ENCODE peak calls at places on chromosomes 4 and X, in nine cellular contexts. C is breast epithelium, E is heart left ventricle, T is bronchial epithelial cell, I is kidney, L is brain microvascular endothelial cell, F is psoas muscle, N is tibial nerve, H is astrocyte. Q is an unnamed sample. For H3K36me3, the result is how much of the 10 kb centered on the place peaks cover.

GRCh38 chrX:50618788-50619558 is 148.3 kb upstream of the DGKK start:
- DNase-seq in C (no peak), E (no peak), T (peak), I (peak), L (no peak), F (no peak), N (no peak), H (no peak), Q (no peak)

GRCh38 chr4:12579172-12579571 is 905.0 kb downstream of the RAB28 start:
- DNase-seq in C (no peak), E (no peak), T (peak), I (no peak), L (no peak), F (no peak), N (no peak), H (no peak), Q (no peak)

GRCh38 chrX:133570549-133570948 is 155.3 kb upstream of the GPC4 start:
- DNase-seq in C (no peak), E (no peak), T (peak), I (no peak), L (no peak), F (no peak), N (no peak), H (peak), Q (no peak)

GRCh38 chr4:26491449-26492170 is 1.3 kb upstream of the CCKAR start:
- DNase-seq in C (no peak), E (no peak), T (no peak), I (no peak), L (no peak), F (no peak), N (no peak), H (no peak), Q (no peak)

GRCh38 chr4:15778742-15779231 is 659 bp downstream of the CD38 start:
- DNase-seq in C (no peak), E (peak), T (no peak), I (no peak), L (peak), F (peak), N (no peak), H (peak), Q (no peak)

GRCh38 chrX:118272237-118272636 is 73.7 kb upstream of the WDR44 start:
- DNase-seq in C (no peak), E (no peak), T (peak), I (no peak), L (no peak), F (no peak), N (no peak), H (peak), Q (no peak)

GRCh38 chr4:183906736-183907651 is 1.9 kb downstream of the STOX2 start:
- DNase-seq in C (no peak), E (peak), T (no peak), I (peak), L (no peak), F (peak), N (no peak), H (no peak), Q (peak)

GRCh38 chr4:89117115-89117514 is 5.8 kb downstream of the TIGD2 start:
- DNase-seq in C (no peak), E (no peak), T (no peak), I (no peak), L (no peak), F (no peak), N (no peak), H (no peak), Q (no peak)

GRCh38 chrX:9785252-9785943 is 831 bp upstream of the SHROOM2 start:
- DNase-seq in C (no peak), E (no peak), T (no peak), I (no peak), L (no peak), F (no peak), N (no peak), H (no peak), Q (no peak)

GRCh38 chrX:153412746-153413720 is 1.8 kb downstream of the ZFP92 start:
- DNase-seq in C (no peak), E (no peak), T (no peak), I (no peak), L (no peak), F (no peak), N (no peak), H (no peak), Q (no peak)

GRCh38 chr4:3338976-3339531 is 46.2 kb downstream of the RGS12 start:
- DNase-seq in C (peak), E (no peak), T (no peak), I (no peak), L (no peak), F (no peak), N (no peak), H (no peak), Q (no peak)

GRCh38 chrX:64977051-64977450 is 801 bp upstream of the ZC4H2 start:
- DNase-seq in C (no peak), E (no peak), T (peak), I (no peak), L (no peak), F (no peak), N (no peak), H (no peak), Q (no peak)

GRCh38 chr4:152936446-152937279 is 540 bp downstream of the FHDC1 start:
- DNase-seq in C (no peak), E (peak), T (no peak), I (peak), L (no peak), F (peak), N (no peak), H (peak), Q (peak)

GRCh38 chr4:15765910-15766703 is 12.0 kb upstream of the CD38 start:
- DNase-seq in C (no peak), E (no peak), T (no peak), I (no peak), L (no peak), F (no peak), N (no peak), H (no peak), Q (no peak)

GRCh38 chr4:44319129-44319528 is 129.5 kb downstream of the KCTD8 start:
- DNase-seq in C (no peak), E (no peak), T (no peak), I (no peak), L (no peak), F (no peak), N (no peak), H (no peak), Q (no peak)

GRCh38 chr4:15855804-15856475 is 77.8 kb downstream of the CD38 start:
- DNase-seq in C (no peak), E (peak), T (no peak), I (peak), L (peak), F (peak), N (peak), H (no peak), Q (no peak)

GRCh38 chrX:53704294-53704693 is 17.8 kb upstream of the HUWE1 start:
- DNase-seq in C (no peak), E (no peak), T (no peak), I (no peak), L (no peak), F (no peak), N (no peak), H (no peak), Q (no peak)

GRCh38 chr4:114599231-114600065 is 841 bp downstream of the UGT8 start:
- DNase-seq in C (no peak), E (no peak), T (no peak), I (peak), L (no peak), F (no peak), N (no peak), H (peak), Q (peak)

GRCh38 chrX:25519258-25519657 is 503.5 kb upstream of the ARX start:
- DNase-seq in C (no peak), E (no peak), T (no peak), I (no peak), L (no peak), F (no peak), N (no peak), H (no peak), Q (no peak)

GRCh38 chr4:184728858-184729257 is 5.0 kb downstream of the CENPU start:
- DNase-seq in C (no peak), E (no peak), T (peak), I (no peak), L (peak), F (no peak), N (no peak), H (peak), Q (no peak)

GRCh38 chr4:127698789-127699200 is 31.4 kb upstream of the SLC25A31 start:
- DNase-seq in C (no peak), E (no peak), T (peak), I (no peak), L (peak), F (no peak), N (no peak), H (peak), Q (no peak)

GRCh38 chr4:38310446-38311043 is 350.3 kb downstream of the PTTG2 start:
- DNase-seq in C (no peak), E (no peak), T (no peak), I (no peak), L (no peak), F (no peak), N (no peak), H (peak), Q (no peak)

GRCh38 chr4:158714937-158715336 is 8.3 kb downstream of the PPID start:
- DNase-seq in C (no peak), E (no peak), T (no peak), I (no peak), L (no peak), F (no peak), N (no peak), H (no peak), Q (no peak)
- H3K36me3 ChIP-seq in C (under half), E (under half), T (under half), I (under half), L (half or more), F (under half), N (half or more), H (half or more), Q (half or more)

GRCh38 chr4:98248984-98249383 is 12.2 kb upstream of the RAP1GDS1 start:
- DNase-seq in C (no peak), E (no peak), T (no peak), I (no peak), L (no peak), F (no peak), N (no peak), H (no peak), Q (no peak)
- TF ChIP-seq CTCF in C (no peak), E (no peak), T (no peak), I (no peak), L (no peak), F (no peak), N (no peak), H (no peak), Q (no peak)

DNA sequence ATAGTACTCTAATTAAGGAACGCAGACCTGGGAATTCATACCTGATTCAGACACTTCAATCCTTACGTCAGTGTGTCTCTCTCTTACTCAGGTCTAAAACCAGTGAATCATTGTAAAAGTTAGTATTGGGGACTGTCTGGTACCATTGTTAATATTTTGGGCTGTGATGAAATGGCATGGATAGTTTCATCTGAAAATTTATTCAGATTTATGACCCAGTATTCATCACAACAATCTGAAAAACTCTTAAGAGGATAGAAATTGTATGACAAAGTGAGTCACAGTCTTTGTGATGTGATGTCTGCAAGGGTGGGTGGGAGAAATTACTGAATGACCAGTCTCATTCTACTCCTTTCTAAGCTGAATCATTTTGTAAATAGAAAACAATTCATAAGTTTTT is 10.3 kb downstream of the FGF2 start:
- DNase-seq in C (no peak), E (no peak), T (peak), I (no peak), L (peak), F (no peak), N (no peak), H (peak), Q (no peak)
- H3K36me3 ChIP-seq in C (under half), E (under half), T (under half), I (under half), L (under half), F (under half), N (under half), H (under half), Q (under half)

GRCh38 chrX:108165349-108166111 is 74.0 kb downstream of the ATG4A start:
- DNase-seq in C (no peak), E (no peak), T (no peak), I (no peak), L (peak), F (no peak), N (no peak), H (peak), Q (no peak)
- TF ChIP-seq CTCF in C (no peak), E (no peak), T (peak), I (peak), L (peak), F (no peak), N (no peak), H (peak), Q (peak)

Q was measured in BE2C.